ENCODE peak calls at places on chromosomes 11 and 22, in nine cellular contexts. T, V, J, B, W, L, Y, N and I are unnamed samples.

GRCh38 chr11:45169310-45170072 is 23.1 kb downstream of the PRDM11 start:
- DNase-seq in W (no peak), Y (no peak), V (no peak), B (peak; percentile 36), T (no peak), J (peak; percentile 2), N (no peak), L (no peak), I (no peak)

GRCh38 chr11:71372693-71373657 is 75.2 kb downstream of the DHCR7 start:
- DNase-seq in N (no peak), J (no peak), B (peak; percentile 17), L (peak; percentile 31), Y (no peak), V (no peak), T (peak; percentile 11), W (peak; percentile 54), I (no peak)

GRCh38 chr11:86781546-86781945 is 18.8 kb upstream of the PRSS23 start:
- DNase-seq in N (no peak), J (no peak), V (no peak), B (no peak), W (no peak), Y (no peak), L (no peak), T (no peak), I (no peak)

GRCh38 chr11:44634401-44635281 is 69.2 kb downstream of the CD82 start:
- DNase-seq in J (peak; percentile 85), N (peak; percentile 33), W (peak; percentile 82), L (peak; percentile 89), T (peak; percentile 58), Y (peak; percentile 52), V (no peak), B (peak; percentile 70), I (peak; percentile 87)

GRCh38 chr11:43289368-43289767 is 22.4 kb upstream of the API5 start:
- DNase-seq in Y (no peak), V (no peak), T (no peak), J (no peak), W (no peak), L (no peak), N (no peak), B (no peak), I (no peak)

GRCh38 chr11:115159122-115159665 is 345.0 kb downstream of the CADM1 start:
- DNase-seq in W (no peak), V (no peak), Y (no peak), J (no peak), T (no peak), B (no peak), L (no peak), N (no peak), I (no peak)

GRCh38 chr11:55357560-55358184 is 10.1 kb upstream of the OR4A15 start:
- DNase-seq in J (no peak), B (no peak), N (no peak), Y (no peak), V (no peak), T (no peak), W (no peak), L (no peak), I (no peak)

GRCh38 chr11:46347637-46348311 is 511 bp downstream of the DGKZ start:
- DNase-seq in L (no peak), B (no peak), N (no peak), Y (no peak), T (no peak), V (no peak), J (no peak), W (peak; percentile 57), I (no peak)

GRCh38 chr11:79100093-79100704 is 340.6 kb downstream of the TENM4 start:
- DNase-seq in T (peak; percentile 33), B (peak; percentile 61), Y (peak; percentile 21), V (no peak), J (no peak), W (peak; percentile 77), L (no peak), N (no peak), I (no peak)

GRCh38 chr11:125990244-125990643 is 44.4 kb downstream of the VSIG10L2 start:
- DNase-seq in T (peak; percentile 70), W (peak; percentile 88), B (peak; percentile 75), Y (no peak), J (no peak), L (no peak), N (no peak), V (no peak), I (no peak)

GRCh38 chr11:63841554-63841953 is 2.6 kb downstream of the MARK2 start:
- DNase-seq in N (no peak), W (peak; percentile 67), J (no peak), Y (no peak), T (no peak), B (peak; percentile 45), V (no peak), L (no peak), I (no peak)

GRCh38 chr11:86926975-86927374 is 28.2 kb downstream of the FZD4 start:
- DNase-seq in J (no peak), Y (no peak), T (no peak), L (no peak), N (no peak), W (peak; percentile 35), B (no peak), V (no peak), I (no peak)

GRCh38 chr11:100637706-100638105 is 49.4 kb upstream of the ARHGAP42 start:
- DNase-seq in L (no peak), Y (no peak), W (no peak), B (no peak), J (no peak), N (no peak), T (no peak), V (no peak), I (no peak)

GRCh38 chr11:92198276-92198675 is 26.3 kb upstream of the FAT3 start:
- DNase-seq in J (no peak), Y (no peak), V (no peak), W (no peak), N (no peak), L (no peak), T (no peak), B (no peak), I (no peak)

GRCh38 chr11:26188559-26188958 is 143.4 kb upstream of the ANO3 start:
- DNase-seq in J (no peak), L (no peak), T (no peak), V (no peak), B (peak; percentile 51), Y (no peak), W (peak; percentile 55), N (no peak), I (no peak)

GRCh38 chr11:73650400-73650799 is 4.0 kb downstream of the PLEKHB1 start:
- DNase-seq in L (no peak), B (no peak), V (no peak), T (no peak), W (no peak), Y (no peak), N (no peak), J (peak; percentile 71), I (no peak)

GRCh38 chr11:69863544-69864200 is 44.5 kb upstream of the FGF3 start:
- DNase-seq in V (no peak), J (peak; percentile 53), W (no peak), N (no peak), L (no peak), Y (no peak), T (no peak), B (no peak), I (no peak)

GRCh38 chr22:39144101-39144815 is 8.2 kb downstream of the CBX7 start:
- DNase-seq in L (no peak), Y (no peak), B (peak; percentile 43), V (no peak), W (peak; percentile 73), N (peak; percentile 53), J (peak; percentile 75), T (peak; percentile 14), I (no peak)

GRCh38 chr11:76752321-76753175 is 30.6 kb upstream of the TSKU start:
- DNase-seq in B (peak; percentile 72), T (peak; percentile 12), W (peak; percentile 96), N (no peak), J (peak; percentile 84), L (no peak), Y (no peak), V (no peak), I (peak; percentile 94)

GRCh38 chr11:68121067-68121899 is at the start of gene CHKA:
- DNase-seq in J (peak; percentile 96), V (peak; percentile 78), W (peak; percentile 97), T (peak; percentile 68), B (peak; percentile 88), Y (peak; percentile 97), N (peak; percentile 86), L (peak; percentile 96), I (peak; percentile 92)

GRCh38 chr11:67389477-67389876 is 2.3 kb upstream of the RAD9A start:
- DNase-seq in W (peak; percentile 53), N (peak; percentile 36), L (no peak), J (no peak), T (no peak), V (no peak), Y (no peak), B (no peak), I (no peak)

GRCh38 chr11:55673860-55674259 is 11.9 kb downstream of the OR4C6 start:
- DNase-seq in J (no peak), L (no peak), N (no peak), V (no peak), Y (no peak), B (no peak), T (no peak), W (no peak), I (no peak)

GRCh38 chr11:70623906-70624597 is 225.7 kb downstream of the CTTN start:
- DNase-seq in V (no peak), N (no peak), J (no peak), Y (no peak), W (no peak), T (no peak), L (no peak), B (no peak), I (no peak)

GRCh38 chr11:43687120-43687791 is 6.7 kb downstream of the HSD17B12 start:
- DNase-seq in T (peak; percentile 47), N (no peak), V (no peak), Y (no peak), L (no peak), J (peak; percentile 81), W (peak; percentile 42), B (peak; percentile 78), I (peak; percentile 77)

GRCh38 chr11:126733685-126734084 is 266.9 kb downstream of the KIRREL3 start:
- DNase-seq in T (no peak), W (no peak), V (no peak), L (no peak), N (no peak), Y (no peak), J (no peak), B (no peak), I (no peak)

GRCh38 chr11:83282084-83282716 is 4.0 kb downstream of the CCDC90B start:
- DNase-seq in L (no peak), W (peak; percentile 39), V (no peak), N (no peak), J (no peak), Y (no peak), T (no peak), B (no peak), I (no peak)

GRCh38 chr11:116396332-116396731 is 376.5 kb downstream of the BUD13 start:
- DNase-seq in N (no peak), B (no peak), J (no peak), V (no peak), Y (no peak), T (no peak), W (no peak), L (no peak), I (no peak)

GRCh38 chr11:85595285-85595884 is 31.8 kb downstream of the DLG2 start:
- DNase-seq in N (no peak), Y (peak; percentile 44), T (no peak), W (peak; percentile 73), J (no peak), B (peak; percentile 53), L (peak; percentile 31), V (no peak), I (no peak)

GRCh38 chr22:33829549-33830280 is 90.6 kb downstream of the LARGE1 start:
- DNase-seq in V (no peak), J (no peak), L (no peak), N (no peak), T (no peak), W (no peak), B (no peak), Y (no peak), I (no peak)

GRCh38 chr22:25402501-25403283 is 161.8 kb upstream of the GRK3 start:
- DNase-seq in B (peak; percentile 53), J (peak; percentile 74), Y (no peak), T (no peak), W (peak; percentile 51), L (no peak), V (no peak), N (no peak), I (no peak)

GRCh38 chr11:35964846-35965245 is 21.0 kb downstream of the LDLRAD3 start:
- DNase-seq in N (no peak), T (no peak), W (no peak), J (no peak), L (no peak), Y (no peak), B (no peak), V (no peak), I (no peak)